ENCODE peak calls at places on chromosomes 1 and 21, in ten cellular contexts. J is thoracic aorta, Z is heart right ventricle, T is IMR-90, W is stomach, R is coronary artery, S is left lung, N is choroid plexus epithelial cell, G is AG04449, Q is astrocyte of the spinal cord. H is an unnamed sample.

GRCh38 chr1:169144941-169145626 is 38.6 kb downstream of the ATP1B1 start:
- DNase-seq in Z (no peak), G (no peak), T (no peak), W (no peak), S (no peak), R (no peak), J (no peak), N (no peak), Q (no peak), H (no peak)

GRCh38 chr1:59892836-59893811 is 33.4 kb downstream of the CYP2J2 start:
- DNase-seq in G (no peak), T (no peak), Q (no peak), W (no peak), Z (no peak), N (no peak), R (no peak), J (no peak), S (no peak), H (no peak)

GRCh38 chr1:26353976-26354820 is at the start of gene CRYBG2:
- DNase-seq in S (peak), J (no peak), Q (no peak), W (peak), G (no peak), N (no peak), Z (no peak), T (no peak), R (peak), H (no peak)

GRCh38 chr1:74481607-74482006 is 30.8 kb downstream of the LRRC53 start:
- DNase-seq in N (no peak), Q (no peak), Z (no peak), G (no peak), W (no peak), S (no peak), T (no peak), J (no peak), R (no peak), H (no peak)

GRCh38 chr1:11845641-11846335 is 1.8 kb downstream of the NPPA start:
- DNase-seq in Q (peak), S (no peak), N (peak), J (no peak), G (no peak), Z (no peak), W (no peak), T (peak), R (no peak), H (no peak)

GRCh38 chr21:34073749-34074282 is 438 bp downstream of the MRPS6 start:
- DNase-seq in R (no peak), T (no peak), S (peak), W (peak), G (no peak), Q (no peak), J (no peak), Z (peak), N (no peak), H (no peak)

GRCh38 chr1:206557636-206558473 is 50.5 kb downstream of the RASSF5 start:
- DNase-seq in J (no peak), G (no peak), W (peak), R (no peak), Z (no peak), Q (no peak), T (no peak), N (no peak), S (no peak), H (no peak)

GRCh38 chr1:162854245-162854860 is 6.6 kb downstream of the CCDC190 start:
- DNase-seq in W (peak), J (no peak), R (no peak), Q (peak), T (peak), Z (peak), N (peak), S (no peak), G (no peak), H (peak)

GRCh38 chr1:5901150-5901549 is 91.1 kb downstream of the NPHP4 start:
- DNase-seq in G (no peak), Z (no peak), R (no peak), Q (no peak), S (no peak), J (no peak), N (no peak), T (no peak), W (no peak), H (no peak)

GRCh38 chr1:223794040-223794880 is 51.5 kb downstream of the TP53BP2 start:
- DNase-seq in R (no peak), G (no peak), Z (no peak), J (no peak), W (no peak), Q (no peak), T (peak), N (peak), S (no peak), H (no peak)

GRCh38 chr1:198160946-198161614 is 4.3 kb downstream of the NEK7 start:
- DNase-seq in N (no peak), S (no peak), T (no peak), G (no peak), R (no peak), Z (no peak), Q (no peak), W (no peak), J (no peak), H (no peak)

GRCh38 chr21:38241029-38241740 is 15.6 kb upstream of the KCNJ15 start:
- DNase-seq in R (no peak), T (no peak), Q (peak), S (no peak), G (no peak), Z (peak), N (peak), W (no peak), J (peak), H (no peak)

GRCh38 chr1:71193153-71193552 is 112.3 kb upstream of the ZRANB2 start:
- DNase-seq in W (no peak), R (no peak), Z (no peak), G (no peak), S (no peak), Q (peak), T (peak), N (no peak), J (no peak), H (no peak)

GRCh38 chr1:86537928-86538695 is 8.8 kb upstream of the CLCA4 start:
- DNase-seq in Z (no peak), R (no peak), J (no peak), S (no peak), Q (no peak), W (no peak), G (no peak), N (peak), T (peak), H (no peak)

GRCh38 chr1:180912211-180912800 is 391 bp upstream of the KIAA1614 start:
- DNase-seq in W (no peak), Z (peak), N (peak), Q (peak), S (peak), T (peak), R (peak), J (no peak), G (no peak), H (no peak)

GRCh38 chr1:219179293-219179692 is 5.6 kb downstream of the LYPLAL1 start:
- DNase-seq in R (no peak), Q (no peak), Z (no peak), N (peak), J (no peak), S (no peak), W (no peak), G (no peak), T (peak), H (no peak)

GRCh38 chr1:187185389-187185788 is 356.6 kb downstream of the PLA2G4A start:
- DNase-seq in Q (no peak), G (no peak), N (no peak), Z (no peak), W (no peak), S (no peak), T (no peak), R (no peak), J (no peak), H (no peak)

GRCh38 chr1:165549908-165550480 is 6.2 kb downstream of the LRRC52 start:
- DNase-seq in T (no peak), Q (no peak), J (no peak), S (no peak), W (no peak), N (no peak), Z (no peak), R (no peak), G (no peak), H (no peak)

GRCh38 chr1:13900583-13900982 is 200.6 kb downstream of the PRDM2 start:
- DNase-seq in G (no peak), Q (no peak), N (peak), J (no peak), R (no peak), W (no peak), Z (no peak), S (no peak), T (no peak), H (no peak)

GRCh38 chr1:42720868-42721267 is 19.2 kb downstream of the CLDN19 start:
- DNase-seq in S (no peak), Q (no peak), J (no peak), G (no peak), W (no peak), N (no peak), T (no peak), R (no peak), Z (no peak), H (peak)

GRCh38 chr1:177799746-177800145 is 170.1 kb downstream of the SEC16B start:
- DNase-seq in S (no peak), G (no peak), Z (no peak), Q (no peak), N (no peak), R (no peak), J (no peak), T (no peak), W (no peak), H (no peak)

GRCh38 chr1:214514032-214514818 is 37.2 kb downstream of the PTPN14 start:
- DNase-seq in J (no peak), S (no peak), N (peak), Z (no peak), T (peak), R (no peak), G (no peak), Q (peak), W (no peak), H (no peak)

DNA sequence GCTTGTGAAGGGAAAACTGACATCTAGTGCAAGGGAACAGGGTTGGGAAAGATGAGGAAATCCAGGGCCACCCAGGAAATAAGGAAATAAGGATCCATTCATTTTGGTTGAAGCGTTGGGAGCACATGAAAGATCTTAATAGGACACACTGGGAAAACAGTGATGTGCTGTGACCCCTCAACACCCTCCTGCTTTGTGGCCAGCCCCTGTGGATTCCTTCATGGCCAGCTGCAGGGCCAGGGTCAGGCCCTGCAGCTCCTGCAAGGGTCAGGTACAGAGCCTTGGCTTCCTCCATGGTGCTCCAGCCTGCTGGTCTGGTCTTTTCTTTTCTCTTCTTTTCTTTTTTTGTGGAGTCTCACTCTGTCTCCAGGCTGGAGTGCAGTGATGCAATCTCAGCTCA is 18.8 kb upstream of the PIGM start:
- DNase-seq in Q (no peak), Z (no peak), T (no peak), R (no peak), S (no peak), N (no peak), W (no peak), G (no peak), J (no peak), H (no peak)
- TF ChIP-seq CTCF in Q (no peak), Z (no peak), T (no peak), R (no peak), S (no peak), N (no peak), W (no peak), G (no peak), J (no peak), H (no peak)

GRCh38 chr1:90475623-90476022 is 241.5 kb downstream of the BARHL2 start:
- DNase-seq in R (no peak), Q (peak), T (peak), J (no peak), S (no peak), Z (no peak), W (no peak), N (peak), G (no peak), H (no peak)
- TF ChIP-seq CTCF in R (no peak), Q (peak), T (no peak), J (peak), S (no peak), Z (no peak), W (no peak), N (peak), G (no peak), H (peak)

DNA sequence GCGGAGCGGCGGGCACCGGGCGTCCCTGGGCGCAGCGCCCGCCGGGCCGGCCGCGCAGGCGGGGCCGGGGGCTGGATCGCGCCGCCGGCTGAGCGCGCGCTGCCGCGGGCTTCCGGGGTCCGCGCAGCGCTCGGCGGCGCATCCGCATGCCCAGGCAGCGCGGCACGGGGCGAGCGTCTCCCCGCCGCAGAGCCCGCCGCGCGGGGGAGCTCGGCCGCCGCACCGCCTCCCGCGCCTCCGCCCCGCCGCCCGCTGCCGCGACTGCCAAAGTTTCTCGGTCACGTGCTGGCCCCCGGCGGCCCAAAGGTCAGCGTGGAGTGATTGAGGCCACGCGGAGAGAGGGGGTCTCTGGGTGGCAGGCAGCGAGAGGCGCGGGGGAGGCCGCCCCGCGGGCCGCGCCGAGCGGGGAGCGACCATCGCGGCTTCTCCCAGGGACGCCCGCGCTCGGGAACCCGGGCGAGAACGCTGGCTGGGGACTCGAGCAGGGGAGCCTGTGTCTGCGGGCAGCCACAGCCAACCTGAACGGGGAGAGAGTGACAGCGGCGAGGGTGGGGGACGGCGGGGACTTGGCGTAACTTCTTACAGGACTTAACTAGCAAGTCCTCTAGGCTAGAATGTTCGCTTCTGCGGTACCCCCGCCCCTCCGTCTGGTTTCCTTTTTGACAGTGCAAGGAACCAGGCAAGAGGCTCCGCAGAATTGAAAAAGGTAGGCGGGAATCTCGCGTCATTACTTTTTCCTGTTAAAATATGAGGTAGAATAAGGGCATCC is at the start of gene ILDR2:
- DNase-seq in N (peak), R (no peak), Z (peak), Q (peak), J (no peak), T (peak), S (peak), G (no peak), W (peak), H (no peak)
- TF ChIP-seq CTCF in N (no peak), R (no peak), Z (no peak), Q (no peak), J (no peak), T (peak), S (no peak), G (no peak), W (no peak), H (no peak)

GRCh38 chr1:191255354-191256057 is 777.8 kb upstream of the BRINP3 start:
- DNase-seq in N (no peak), W (no peak), J (no peak), R (no peak), Q (peak), T (no peak), S (no peak), Z (no peak), G (no peak), H (no peak)
- TF ChIP-seq CTCF in N (no peak), W (no peak), J (no peak), R (no peak), Q (no peak), T (no peak), S (no peak), Z (no peak), G (no peak), H (no peak)

GRCh38 chr1:101769520-101769919 is 227.2 kb downstream of the OLFM3 start:
- DNase-seq in Q (no peak), S (no peak), W (no peak), J (no peak), N (peak), R (no peak), T (peak), G (no peak), Z (no peak), H (no peak)
- TF ChIP-seq CTCF in Q (peak), S (peak), W (no peak), J (no peak), N (peak), R (no peak), T (no peak), G (no peak), Z (peak), H (peak)

GRCh38 chr1:213474054-213474453 is 423.0 kb downstream of the RPS6KC1 start:
- DNase-seq in J (no peak), N (peak), Q (no peak), T (no peak), S (no peak), G (no peak), Z (peak), R (no peak), W (no peak), H (no peak)
- TF ChIP-seq CTCF in J (no peak), N (no peak), Q (no peak), T (no peak), S (no peak), G (no peak), Z (no peak), R (no peak), W (no peak), H (no peak)

DNA sequence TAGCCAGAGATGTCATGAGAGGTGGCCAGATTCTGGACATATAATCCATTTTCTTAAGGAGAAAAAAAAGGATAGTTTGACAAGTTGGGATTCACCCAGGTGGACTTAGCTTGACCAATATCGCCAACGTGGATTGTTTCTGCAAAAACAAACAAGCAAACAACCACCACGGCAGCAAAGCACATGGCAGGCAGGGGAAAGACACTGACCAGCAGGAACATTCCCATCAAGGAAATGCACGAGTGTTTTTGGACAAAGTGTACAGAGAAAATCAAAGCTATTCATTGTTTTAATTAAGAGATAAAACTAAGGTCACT is 9.1 kb upstream of the PLA2G2C start:
- DNase-seq in W (no peak), T (no peak), N (no peak), Q (no peak), Z (no peak), G (no peak), S (no peak), J (no peak), R (no peak), H (no peak)
- TF ChIP-seq CTCF in W (no peak), T (no peak), N (no peak), Q (no peak), Z (peak), G (no peak), S (no peak), J (no peak), R (no peak), H (no peak)

GRCh38 chr1:222256058-222256457 is 291.8 kb downstream of the HHIPL2 start:
- DNase-seq in N (no peak), S (no peak), R (no peak), T (no peak), W (no peak), G (no peak), Z (no peak), Q (no peak), J (no peak), H (no peak)
- TF ChIP-seq CTCF in N (no peak), S (no peak), R (no peak), T (no peak), W (no peak), G (no peak), Z (no peak), Q (no peak), J (no peak), H (no peak)

GRCh38 chr1:64246294-64246917 is 43.0 kb downstream of the UBE2U start:
- DNase-seq in R (no peak), T (peak), G (no peak), W (no peak), Q (peak), Z (no peak), S (no peak), J (no peak), N (peak), H (no peak)

GRCh38 chr1:64248065-64248464 is 44.6 kb downstream of the UBE2U start:
- DNase-seq in J (no peak), G (no peak), W (no peak), N (no peak), Z (no peak), S (no peak), R (no peak), Q (no peak), T (no peak), H (no peak)

GRCh38 chr1:64251971-64252370 is 48.5 kb downstream of the UBE2U start:
- DNase-seq in G (no peak), T (no peak), S (no peak), R (no peak), Z (no peak), Q (no peak), J (no peak), N (no peak), W (no peak), H (no peak)
- TF ChIP-seq CTCF in G (no peak), T (no peak), S (no peak), R (no peak), Z (no peak), Q (peak), J (no peak), N (peak), W (no peak), H (peak)

H was measured in epithelial cell of proximal tubule.